ENCODE peak calls at places on chromosomes 12 and 14, in nine cellular contexts. S is thyroid gland, P is lower lobe of right lung, Z is gastrocnemius medialis, Q is transverse colon, L is neural progenitor cell, E is uterus, R is astrocyte, J is BE2C. I is an unnamed sample.

GRCh38 chr14:82635931-82636330 is 1102.3 kb upstream of the SEL1L start:
- DNase-seq in S (no peak), P (no peak), Z (no peak), Q (no peak), L (no peak), E (no peak), R (no peak), J (no peak), I (no peak)

GRCh38 chr12:67540920-67541624 is 107.5 kb upstream of the DYRK2 start:
- DNase-seq in S (no peak), P (no peak), Z (no peak), Q (no peak), L (no peak), E (no peak), R (peak; percentile 47), J (no peak), I (no peak)

GRCh38 chr12:13022737-13023370 is 21.3 kb upstream of the FAM234B start:
- DNase-seq in S (no peak), P (no peak), Z (no peak), Q (no peak), L (no peak), E (no peak), R (no peak), J (no peak), I (no peak)

GRCh38 chr14:81311128-81311527 is 89.0 kb downstream of the STON2 start:
- DNase-seq in S (no peak), P (no peak), Z (no peak), Q (no peak), L (no peak), E (no peak), R (no peak), J (no peak), I (no peak)

GRCh38 chr14:44971459-44971858 is 9.5 kb downstream of the TOGARAM1 start:
- DNase-seq in S (no peak), P (no peak), Z (no peak), Q (no peak), L (no peak), E (no peak), R (no peak), J (no peak), I (no peak)

GRCh38 chr14:22887990-22888378 is 5.0 kb downstream of the REM2 start:
- DNase-seq in S (no peak), P (no peak), Z (no peak), Q (peak; percentile 62), L (no peak), E (no peak), R (no peak), J (no peak), I (no peak)

GRCh38 chr12:132450391-132451171 is 39.4 kb upstream of the FBRSL1 start:
- DNase-seq in S (no peak), P (no peak), Z (no peak), Q (no peak), L (no peak), E (no peak), R (no peak), J (no peak), I (no peak)

GRCh38 chr14:89357655-89358297 is 59.3 kb downstream of the FOXN3 start:
- DNase-seq in S (no peak), P (no peak), Z (no peak), Q (no peak), L (no peak), E (no peak), R (no peak), J (no peak), I (no peak)

GRCh38 chr14:99720941-99721791 is 37.1 kb downstream of the CYP46A1 start:
- DNase-seq in S (no peak), P (peak; percentile 14), Z (no peak), Q (no peak), L (no peak), E (no peak), R (no peak), J (no peak), I (no peak)

GRCh38 chr12:13251496-13251895 is 55.0 kb downstream of the EMP1 start:
- DNase-seq in S (no peak), P (no peak), Z (no peak), Q (peak; percentile 49), L (no peak), E (no peak), R (no peak), J (no peak), I (no peak)

GRCh38 chr14:45531022-45531421 is 278.0 kb upstream of the MIS18BP1 start:
- DNase-seq in S (no peak), P (no peak), Z (no peak), Q (no peak), L (no peak), E (no peak), R (no peak), J (no peak), I (no peak)

GRCh38 chr14:101875041-101875725 is 89.2 kb upstream of the DYNC1H1 start:
- DNase-seq in S (no peak), P (no peak), Z (no peak), Q (no peak), L (no peak), E (no peak), R (no peak), J (no peak), I (no peak)
- H3K4me3 ChIP-seq in S (no peak overlapping the region), P (no peak overlapping the region), Z (no peak overlapping the region), Q (no peak overlapping the region), L (no peak overlapping the region), E (no peak overlapping the region), R (no peak overlapping the region), J (peak overlapping the region; percentile 35), I (no peak overlapping the region)

GRCh38 chr14:56278383-56278782 is 160.2 kb downstream of the PELI2 start:
- DNase-seq in S (no peak), P (no peak), Z (no peak), Q (no peak), L (no peak), E (no peak), R (no peak), J (no peak), I (no peak)

GRCh38 chr14:56273151-56273550 is 154.9 kb downstream of the PELI2 start:
- DNase-seq in S (no peak), P (no peak), Z (no peak), Q (no peak), L (no peak), E (no peak), R (peak; percentile 46), J (no peak), I (no peak)

GRCh38 chr14:56271988-56272387 is 153.8 kb downstream of the PELI2 start:
- DNase-seq in S (no peak), P (no peak), Z (no peak), Q (no peak), L (no peak), E (no peak), R (peak; percentile 95), J (no peak), I (no peak)

GRCh38 chr14:56274556-56274955 is 156.3 kb downstream of the PELI2 start:
- DNase-seq in S (no peak), P (no peak), Z (no peak), Q (no peak), L (no peak), E (no peak), R (no peak), J (no peak), I (no peak)

GRCh38 chr14:56273949-56274348 is 155.7 kb downstream of the PELI2 start:
- DNase-seq in S (no peak), P (no peak), Z (no peak), Q (no peak), L (no peak), E (no peak), R (no peak), J (no peak), I (no peak)
- TF ChIP-seq CTCF in S (no peak), P (no peak), Z (no peak), Q (no peak), L (no peak), E (no peak), R (no peak), J (no peak), I (no peak)

GRCh38 chr12:25071366-25071765 is 122.5 kb upstream of the BCAT1 start:
- DNase-seq in S (no peak), P (no peak), Z (no peak), Q (no peak), L (no peak), E (no peak), R (no peak), J (no peak), I (no peak)

GRCh38 chr12:25074954-25075353 is 120.0 kb downstream of the DNAI7 start:
- DNase-seq in S (no peak), P (no peak), Z (no peak), Q (no peak), L (no peak), E (no peak), R (no peak), J (no peak), I (no peak)

GRCh38 chr12:25069221-25069620 is 120.3 kb upstream of the BCAT1 start:
- DNase-seq in S (no peak), P (no peak), Z (no peak), Q (no peak), L (no peak), E (no peak), R (no peak), J (no peak), I (no peak)

GRCh38 chr12:25074113-25074512 is 120.8 kb downstream of the DNAI7 start:
- DNase-seq in S (no peak), P (no peak), Z (no peak), Q (no peak), L (no peak), E (no peak), R (no peak), J (no peak), I (no peak)

DNA sequence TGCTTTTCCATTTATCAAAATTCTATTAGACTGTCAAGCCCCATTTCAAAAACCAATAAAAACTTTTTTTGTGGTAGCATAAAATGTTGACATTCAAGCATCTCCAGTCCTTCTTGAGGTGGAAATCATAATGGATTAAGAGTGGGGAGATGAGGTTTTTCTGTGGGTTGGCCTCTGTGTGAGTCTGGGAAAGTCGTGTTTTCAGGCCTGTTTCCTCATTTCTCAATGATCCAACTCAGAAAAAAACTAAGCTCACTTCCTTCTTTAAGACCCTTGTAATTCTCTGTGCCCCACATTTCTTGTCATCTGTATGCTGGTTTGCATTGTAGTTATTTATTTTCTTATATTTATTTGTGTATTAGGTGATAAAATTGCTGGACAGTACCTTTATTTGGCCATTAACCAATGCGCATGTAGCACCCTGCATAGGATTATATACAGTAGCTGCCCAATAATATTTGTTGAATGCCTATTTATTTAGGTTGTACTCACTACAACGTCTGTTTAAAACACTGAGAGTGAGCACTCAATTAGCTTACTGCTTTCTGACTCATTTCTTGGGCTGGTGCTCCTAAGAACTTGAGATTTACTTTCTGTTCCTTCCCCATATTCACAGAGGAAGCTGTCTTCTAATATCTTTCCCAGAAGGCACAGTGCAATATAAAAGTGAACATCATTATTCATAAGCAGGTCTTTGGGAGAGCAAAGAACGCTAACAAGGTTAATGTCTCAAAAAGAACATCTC is 121.9 kb downstream of the DNAI7 start:
- DNase-seq in S (no peak), P (no peak), Z (no peak), Q (no peak), L (no peak), E (no peak), R (no peak), J (no peak), I (no peak)
- H3K4me1 ChIP-seq in S (no peaks in the 10 kb centered on the region), P (peaks cover 30% of the 10 kb centered on the region), Z (peaks cover 5% of the 10 kb centered on the region), Q (no peaks in the 10 kb centered on the region), L (no peaks in the 10 kb centered on the region), E (no peaks in the 10 kb centered on the region), R (no peaks in the 10 kb centered on the region), J (no peaks in the 10 kb centered on the region), I (peaks cover 24% of the 10 kb centered on the region)

DNA sequence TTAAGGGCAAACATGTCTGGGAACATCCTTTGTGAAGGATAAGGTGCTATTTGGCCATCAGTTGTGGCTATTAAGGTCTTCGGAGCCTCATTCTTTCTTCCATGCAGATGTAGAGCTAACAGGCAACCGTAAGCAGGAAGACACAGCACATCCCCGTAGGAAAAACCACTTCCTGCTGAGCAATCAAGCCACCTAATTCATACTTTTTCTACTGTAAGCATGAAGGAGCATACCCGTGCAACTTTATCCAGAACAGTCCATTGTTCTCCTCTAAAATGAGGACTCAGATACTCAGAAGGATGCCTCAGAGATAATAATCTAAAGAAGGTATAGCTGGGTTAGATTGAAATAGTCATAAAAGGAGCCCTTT is 232.0 kb downstream of the PPM1H start:
- DNase-seq in S (no peak), P (no peak), Z (no peak), Q (no peak), L (no peak), E (no peak), R (peak; percentile 81), J (no peak), I (no peak)
- H3K4me3 ChIP-seq in S (no peak overlapping the region), P (no peak overlapping the region), Z (no peak overlapping the region), Q (no peak overlapping the region), L (no peak overlapping the region), E (no peak overlapping the region), R (peak overlapping the region; percentile 7), J (no peak overlapping the region), I (no peak overlapping the region)

I was measured in body of pancreas.